ENCODE peak calls at places on chromosomes 13 and 19, in nine cellular contexts. V, H, W, R, N, Y, T, B and S are unnamed samples.

GRCh38 chr13:82917984-82918383 is 964.3 kb downstream of the SLITRK1 start:
- DNase-seq in W (no peak), V (no peak), R (no peak), Y (no peak), N (no peak), H (no peak), B (no peak), T (no peak), S (no peak)

GRCh38 chr13:26494591-26494990 is 62.9 kb upstream of the WASF3 start:
- DNase-seq in T (no peak), V (no peak), R (no peak), W (peak), Y (no peak), B (no peak), H (no peak), N (no peak), S (no peak)

GRCh38 chr19:49814010-49814409 is 918 bp upstream of the FUZ start:
- DNase-seq in Y (no peak), V (no peak), W (no peak), R (peak), T (no peak), N (no peak), B (no peak), H (no peak), S (no peak)

GRCh38 chr13:56670563-56670962 is 470.2 kb upstream of the PRR20A start:
- DNase-seq in N (no peak), W (no peak), T (no peak), R (no peak), H (no peak), V (no peak), Y (no peak), B (no peak), S (no peak)

GRCh38 chr19:47057328-47057727 is 8.9 kb upstream of the TMEM160 start:
- DNase-seq in B (no peak), H (no peak), T (no peak), Y (no peak), R (peak), W (peak), V (no peak), N (no peak), S (no peak)

GRCh38 chr13:28671393-28671792 is 12.5 kb downstream of the POMP start:
- DNase-seq in B (no peak), H (no peak), N (no peak), Y (no peak), T (no peak), V (no peak), W (no peak), R (no peak), S (no peak)

GRCh38 chr19:49421039-49421877 is 2.0 kb downstream of the PTH2 start:
- DNase-seq in V (no peak), N (peak), W (peak), R (peak), T (peak), Y (peak), B (no peak), H (no peak), S (peak)

GRCh38 chr19:19366691-19367396 is 38.6 kb upstream of the GATAD2A start:
- DNase-seq in R (peak), N (peak), V (no peak), W (peak), B (peak), T (no peak), Y (peak), H (peak), S (peak)

GRCh38 chr13:27006519-27007161 is 165.0 kb downstream of the USP12 start:
- DNase-seq in T (peak), H (no peak), R (peak), Y (no peak), B (no peak), N (no peak), V (no peak), W (peak), S (no peak)

GRCh38 chr13:109198585-109198984 is 569.2 kb downstream of the MYO16 start:
- DNase-seq in R (no peak), W (peak), H (no peak), Y (no peak), T (no peak), V (no peak), B (no peak), N (no peak), S (peak)

GRCh38 chr13:53138369-53139036 is 109.9 kb downstream of the OLFM4 start:
- DNase-seq in T (no peak), V (no peak), B (no peak), W (peak), H (no peak), Y (no peak), N (no peak), R (no peak), S (no peak)

GRCh38 chr19:45408121-45408520 is 1.7 kb downstream of the POLR1G start:
- DNase-seq in T (no peak), R (no peak), N (no peak), W (no peak), B (no peak), Y (no peak), V (no peak), H (no peak), S (no peak)

GRCh38 chr13:72808917-72809500 is 27.1 kb downstream of the PIBF1 start:
- DNase-seq in T (no peak), B (peak), H (no peak), W (peak), R (peak), Y (peak), N (no peak), V (no peak), S (peak)

GRCh38 chr13:112134150-112135075 is 67.5 kb downstream of the SOX1 start:
- DNase-seq in R (no peak), V (no peak), W (no peak), B (no peak), Y (no peak), H (no peak), N (no peak), T (no peak), S (no peak)

GRCh38 chr13:26785845-26786630 is 25.5 kb upstream of the GPR12 start:
- DNase-seq in T (no peak), R (no peak), B (no peak), W (no peak), N (no peak), V (no peak), H (peak), Y (no peak), S (no peak)

GRCh38 chr13:32334676-32335075 is 19.4 kb downstream of the BRCA2 start:
- DNase-seq in B (peak), N (no peak), W (no peak), Y (no peak), V (no peak), T (no peak), R (no peak), H (no peak), S (no peak)

GRCh38 chr19:3148503-3148902 is 12.7 kb downstream of the GNA15 start:
- DNase-seq in R (no peak), Y (no peak), T (no peak), V (no peak), H (no peak), N (no peak), W (no peak), B (no peak), S (no peak)

GRCh38 chr13:51683537-51684050 is 99.3 kb downstream of the WDFY2 start:
- DNase-seq in T (no peak), V (no peak), Y (no peak), B (no peak), W (no peak), N (no peak), H (no peak), R (no peak), S (no peak)

GRCh38 chr19:5113101-5113557 is 144.2 kb downstream of the KDM4B start:
- DNase-seq in B (no peak), T (no peak), N (no peak), V (no peak), W (peak), H (no peak), Y (no peak), R (no peak), S (no peak)

GRCh38 chr19:46014534-46014933 is 8.3 kb downstream of the PGLYRP1 start:
- DNase-seq in T (no peak), R (no peak), B (no peak), V (no peak), N (no peak), Y (peak), H (no peak), W (no peak), S (no peak)

GRCh38 chr19:37654118-37654517 is 1.1 kb downstream of the ZFP30 start:
- DNase-seq in V (no peak), W (peak), H (no peak), B (no peak), T (no peak), R (peak), Y (no peak), N (no peak), S (no peak)

GRCh38 chr19:56309511-56310185 is 5.0 kb downstream of the ZSCAN5A start:
- DNase-seq in B (peak), R (peak), V (no peak), H (peak), W (peak), T (no peak), Y (no peak), N (peak), S (peak)

GRCh38 chr19:2332341-2333026 is 4.0 kb downstream of the SPPL2B start:
- DNase-seq in B (no peak), N (no peak), T (no peak), Y (no peak), R (no peak), H (peak), W (peak), V (no peak), S (no peak)

GRCh38 chr19:50331187-50332013 is 2.2 kb upstream of the KCNC3 start:
- DNase-seq in T (no peak), W (no peak), V (no peak), B (no peak), R (no peak), N (no peak), H (no peak), Y (no peak), S (no peak)

GRCh38 chr13:39760521-39760920 is 105.1 kb downstream of the COG6 start:
- DNase-seq in W (no peak), H (no peak), Y (no peak), V (no peak), T (no peak), R (no peak), N (no peak), B (no peak), S (no peak)

GRCh38 chr19:39645800-39646411 is 9.8 kb upstream of the LGALS16 start:
- DNase-seq in W (peak), T (no peak), V (no peak), H (no peak), Y (peak), N (no peak), B (peak), R (no peak), S (peak)

GRCh38 chr19:42048992-42049391 is 21.0 kb downstream of the GRIK5 start:
- DNase-seq in V (no peak), W (no peak), R (no peak), H (no peak), Y (no peak), B (no peak), N (no peak), T (no peak), S (no peak)

GRCh38 chr13:45292176-45292575 is 48.8 kb downstream of the TPT1 start:
- DNase-seq in T (no peak), H (no peak), N (no peak), R (no peak), B (no peak), W (peak), V (no peak), Y (no peak), S (no peak)

GRCh38 chr19:35592226-35592625 is 6.3 kb downstream of the PMIS2 start:
- DNase-seq in R (peak), V (no peak), W (peak), H (no peak), Y (peak), T (no peak), N (peak), B (peak), S (peak)

GRCh38 chr13:40064154-40064713 is 408.8 kb downstream of the COG6 start:
- DNase-seq in B (peak), T (no peak), V (no peak), W (peak), Y (no peak), N (no peak), H (no peak), R (no peak), S (peak)

GRCh38 chr13:76769238-76769859 is 116.9 kb downstream of the KCTD12 start:
- DNase-seq in V (no peak), Y (no peak), T (no peak), B (no peak), N (no peak), H (no peak), R (no peak), W (no peak), S (no peak)

GRCh38 chr19:46786236-46787039 is 2.0 kb downstream of the SLC1A5 start:
- DNase-seq in R (peak), B (peak), H (peak), T (no peak), V (peak), N (no peak), Y (peak), W (peak), S (peak)

GRCh38 chr19:8569066-8569761 is 8.0 kb downstream of the MYO1F start:
- DNase-seq in R (peak), H (peak), W (peak), V (no peak), N (no peak), T (no peak), Y (no peak), B (no peak), S (no peak)

GRCh38 chr13:113098163-113098732 is 7.3 kb upstream of the F7 start:
- DNase-seq in N (no peak), H (no peak), T (no peak), V (no peak), Y (no peak), B (no peak), R (no peak), W (peak), S (no peak)

GRCh38 chr13:21550918-21551317 is 53.1 kb downstream of the MICU2 start:
- DNase-seq in N (no peak), B (peak), W (no peak), Y (no peak), V (no peak), T (no peak), R (no peak), H (no peak), S (no peak)

GRCh38 chr13:36480726-36481485 is 48.6 kb downstream of the CCNA1 start:
- DNase-seq in T (no peak), B (no peak), V (no peak), W (no peak), H (no peak), N (no peak), Y (no peak), R (no peak), S (no peak)

GRCh38 chr13:60646600-60646999 is 249.6 kb downstream of the TDRD3 start:
- DNase-seq in H (no peak), Y (no peak), T (no peak), R (no peak), N (no peak), V (no peak), B (no peak), W (no peak), S (no peak)